ENCODE peak calls at places on chromosome 6, in seven cellular contexts. One of them, this sample, is unnamed.

GRCh38 chr6:9089724-9090123 is 654.4 kb upstream of the SLC35B3 start:
- DNase-seq in omental fat pad: no peak
- DNase-seq in astrocyte of the cerebellum: no peak
- DNase-seq in lung: no peak
- DNase-seq in T-helper 9 cell: no peak
- DNase-seq in mesendoderm: no peak
- DNase-seq in psoas muscle: no peak
- DNase-seq in this sample: no peak

GRCh38 chr6:140537834-140538680 is 1163.6 kb upstream of the CITED2 start:
- DNase-seq in omental fat pad: no peak
- DNase-seq in astrocyte of the cerebellum: peak
- DNase-seq in lung: no peak
- DNase-seq in T-helper 9 cell: no peak
- DNase-seq in mesendoderm: peak
- DNase-seq in psoas muscle: no peak
- DNase-seq in this sample: no peak

GRCh38 chr6:11208267-11208666 is 24.2 kb downstream of the NEDD9 start:
- DNase-seq in omental fat pad: no peak
- DNase-seq in astrocyte of the cerebellum: no peak
- DNase-seq in lung: no peak
- DNase-seq in T-helper 9 cell: no peak
- DNase-seq in mesendoderm: peak
- DNase-seq in psoas muscle: no peak
- DNase-seq in this sample: no peak

GRCh38 chr6:79079425-79080130 is 1.5 kb upstream of the PHIP start:
- DNase-seq in omental fat pad: no peak
- DNase-seq in astrocyte of the cerebellum: no peak
- DNase-seq in lung: no peak
- DNase-seq in T-helper 9 cell: no peak
- DNase-seq in mesendoderm: peak
- DNase-seq in psoas muscle: no peak
- DNase-seq in this sample: no peak

GRCh38 chr6:5173862-5174643 is 86.7 kb downstream of the LYRM4 start:
- DNase-seq in omental fat pad: no peak
- DNase-seq in astrocyte of the cerebellum: no peak
- DNase-seq in lung: no peak
- DNase-seq in T-helper 9 cell: peak
- DNase-seq in mesendoderm: no peak
- DNase-seq in psoas muscle: no peak
- DNase-seq in this sample: peak

GRCh38 chr6:31462026-31462963 is 35.6 kb upstream of the MICB start:
- DNase-seq in omental fat pad: no peak
- DNase-seq in astrocyte of the cerebellum: no peak
- DNase-seq in lung: no peak
- DNase-seq in T-helper 9 cell: no peak
- DNase-seq in mesendoderm: no peak
- DNase-seq in psoas muscle: no peak
- DNase-seq in this sample: no peak

GRCh38 chr6:90907931-90908655 is 321.2 kb upstream of the MAP3K7 start:
- DNase-seq in omental fat pad: no peak
- DNase-seq in astrocyte of the cerebellum: no peak
- DNase-seq in lung: no peak
- DNase-seq in T-helper 9 cell: no peak
- DNase-seq in mesendoderm: no peak
- DNase-seq in psoas muscle: no peak
- DNase-seq in this sample: no peak

GRCh38 chr6:82971877-82972460 is 93.7 kb downstream of the UBE3D start:
- DNase-seq in omental fat pad: no peak
- DNase-seq in astrocyte of the cerebellum: no peak
- DNase-seq in lung: no peak
- DNase-seq in T-helper 9 cell: no peak
- DNase-seq in mesendoderm: no peak
- DNase-seq in psoas muscle: no peak
- DNase-seq in this sample: no peak

GRCh38 chr6:18155864-18156396 is 708 bp downstream of the KDM1B start:
- DNase-seq in omental fat pad: peak
- DNase-seq in astrocyte of the cerebellum: no peak
- DNase-seq in lung: peak
- DNase-seq in T-helper 9 cell: peak
- DNase-seq in mesendoderm: peak
- DNase-seq in psoas muscle: peak
- DNase-seq in this sample: peak

GRCh38 chr6:109864050-109864449 is 114.1 kb upstream of the GPR6 start:
- DNase-seq in omental fat pad: no peak
- DNase-seq in astrocyte of the cerebellum: no peak
- DNase-seq in lung: no peak
- DNase-seq in T-helper 9 cell: no peak
- DNase-seq in mesendoderm: no peak
- DNase-seq in psoas muscle: no peak
- DNase-seq in this sample: no peak

GRCh38 chr6:41446132-41446531 is 100.0 kb upstream of the FOXP4 start:
- DNase-seq in omental fat pad: no peak
- DNase-seq in astrocyte of the cerebellum: no peak
- DNase-seq in lung: no peak
- DNase-seq in T-helper 9 cell: no peak
- DNase-seq in mesendoderm: no peak
- DNase-seq in psoas muscle: no peak
- DNase-seq in this sample: no peak

GRCh38 chr6:40585661-40586269 is 1.4 kb downstream of the LRFN2 start:
- DNase-seq in omental fat pad: no peak
- DNase-seq in astrocyte of the cerebellum: no peak
- DNase-seq in lung: no peak
- DNase-seq in T-helper 9 cell: no peak
- DNase-seq in mesendoderm: peak
- DNase-seq in psoas muscle: no peak
- DNase-seq in this sample: no peak

GRCh38 chr6:16236009-16236501 is 2.3 kb upstream of the GMPR start:
- DNase-seq in omental fat pad: no peak
- DNase-seq in astrocyte of the cerebellum: no peak
- DNase-seq in lung: no peak
- DNase-seq in T-helper 9 cell: no peak
- DNase-seq in mesendoderm: no peak
- DNase-seq in psoas muscle: no peak
- DNase-seq in this sample: no peak

GRCh38 chr6:97322226-97322625 is 39.2 kb upstream of the MMS22L start:
- DNase-seq in omental fat pad: no peak
- DNase-seq in astrocyte of the cerebellum: no peak
- DNase-seq in lung: no peak
- DNase-seq in T-helper 9 cell: no peak
- DNase-seq in mesendoderm: no peak
- DNase-seq in psoas muscle: no peak
- DNase-seq in this sample: no peak

GRCh38 chr6:124792386-124792785 is 169.9 kb upstream of the RNF217 start:
- DNase-seq in omental fat pad: no peak
- DNase-seq in astrocyte of the cerebellum: no peak
- DNase-seq in lung: no peak
- DNase-seq in T-helper 9 cell: no peak
- DNase-seq in mesendoderm: no peak
- DNase-seq in psoas muscle: no peak
- DNase-seq in this sample: no peak

GRCh38 chr6:154606457-154606856 is 96.0 kb upstream of the CNKSR3 start:
- DNase-seq in omental fat pad: no peak
- DNase-seq in astrocyte of the cerebellum: no peak
- DNase-seq in lung: no peak
- DNase-seq in T-helper 9 cell: peak
- DNase-seq in mesendoderm: no peak
- DNase-seq in psoas muscle: no peak
- DNase-seq in this sample: peak

GRCh38 chr6:70839286-70840266 is 117.3 kb downstream of the B3GAT2 start:
- DNase-seq in omental fat pad: no peak
- DNase-seq in astrocyte of the cerebellum: no peak
- DNase-seq in lung: no peak
- DNase-seq in T-helper 9 cell: no peak
- DNase-seq in mesendoderm: no peak
- DNase-seq in psoas muscle: no peak
- DNase-seq in this sample: no peak

GRCh38 chr6:71478834-71479541 is 190.4 kb downstream of the OGFRL1 start:
- DNase-seq in omental fat pad: no peak
- DNase-seq in astrocyte of the cerebellum: peak
- DNase-seq in lung: no peak
- DNase-seq in T-helper 9 cell: no peak
- DNase-seq in mesendoderm: peak
- DNase-seq in psoas muscle: no peak
- DNase-seq in this sample: no peak

GRCh38 chr6:109840796-109841195 is 137.3 kb upstream of the GPR6 start:
- DNase-seq in omental fat pad: no peak
- DNase-seq in astrocyte of the cerebellum: no peak
- DNase-seq in lung: no peak
- DNase-seq in T-helper 9 cell: no peak
- DNase-seq in mesendoderm: no peak
- DNase-seq in psoas muscle: no peak
- DNase-seq in this sample: no peak

GRCh38 chr6:90676516-90676915 is 89.6 kb upstream of the MAP3K7 start:
- DNase-seq in omental fat pad: no peak
- DNase-seq in astrocyte of the cerebellum: no peak
- DNase-seq in lung: no peak
- DNase-seq in T-helper 9 cell: no peak
- DNase-seq in mesendoderm: peak
- DNase-seq in psoas muscle: no peak
- DNase-seq in this sample: no peak

GRCh38 chr6:84639396-84639795 is 125.0 kb downstream of the TBX18 start:
- DNase-seq in omental fat pad: no peak
- DNase-seq in astrocyte of the cerebellum: no peak
- DNase-seq in lung: no peak
- DNase-seq in T-helper 9 cell: no peak
- DNase-seq in mesendoderm: no peak
- DNase-seq in psoas muscle: no peak
- DNase-seq in this sample: no peak

This sample was measured in CD8-positive, alpha-beta memory T cell.